ENCODE peak calls at places on chromosomes 6 and 20, in seven cellular contexts. D is CD8-positive, alpha-beta T cell; C is upper lobe of left lung; E is left ventricle myocardium inferior; N is SJSA1; X is tibial artery; P is breast epithelium. I is an unnamed sample. For H3K27me3, the result is how much of the 10 kb centered on the place peaks cover.

GRCh38 chr20:57793421-57793820 is 83.6 kb upstream of the PMEPA1 start:
- DNase-seq in C (peak), E (no peak), X (no peak), P (no peak), N (no peak), D (no peak), I (no peak)

GRCh38 chr20:16003310-16003709 is 569.9 kb downstream of the KIF16B start:
- DNase-seq in N (no peak), P (no peak), E (no peak), X (no peak), C (no peak), D (no peak), I (no peak)

GRCh38 chr6:163346529-163346961 is 68.0 kb upstream of the QKI start:
- DNase-seq in X (no peak), D (no peak), E (no peak), P (no peak), C (no peak), N (no peak), I (peak)

GRCh38 chr6:45376310-45377040 is 1.3 kb downstream of the SUPT3H start:
- DNase-seq in D (no peak), X (no peak), C (no peak), N (peak), P (no peak), E (no peak), I (no peak)

GRCh38 chr6:63066053-63066704 is 145.1 kb upstream of the FKBP1C start:
- DNase-seq in N (no peak), P (no peak), C (no peak), X (no peak), D (no peak), E (no peak), I (no peak)

GRCh38 chr20:53917145-53918009 is 153.0 kb downstream of the BCAS1 start:
- DNase-seq in X (peak), C (peak), E (peak), P (peak), D (no peak), N (no peak), I (no peak)

GRCh38 chr20:32368930-32369329 is 10.8 kb downstream of the ASXL1 start:
- DNase-seq in P (no peak), X (no peak), D (no peak), C (no peak), E (no peak), N (peak), I (no peak)

GRCh38 chr6:34964564-34964963 is 75.5 kb downstream of the ANKS1A start:
- DNase-seq in C (no peak), X (no peak), N (no peak), E (no peak), D (no peak), P (no peak), I (no peak)

GRCh38 chr20:36349384-36350170 is 43.4 kb downstream of the DLGAP4 start:
- DNase-seq in C (no peak), D (no peak), E (no peak), N (no peak), P (no peak), X (no peak), I (no peak)

GRCh38 chr20:9079038-9079731 is 10.3 kb downstream of the PLCB4 start:
- DNase-seq in N (no peak), E (no peak), C (no peak), D (no peak), P (no peak), X (no peak), I (no peak)

GRCh38 chr6:110158479-110158878 is 21.0 kb downstream of the WASF1 start:
- DNase-seq in C (no peak), D (no peak), N (no peak), X (no peak), P (no peak), E (no peak), I (no peak)

GRCh38 chr6:39765508-39766065 is 26.6 kb upstream of the DAAM2 start:
- DNase-seq in E (no peak), X (no peak), D (no peak), P (peak), N (no peak), C (no peak), I (no peak)

GRCh38 chr6:18317850-18318249 is 53.5 kb upstream of the DEK start:
- DNase-seq in P (no peak), D (no peak), E (no peak), C (no peak), N (no peak), X (no peak), I (no peak)

GRCh38 chr20:14193885-14194284 is 143.5 kb downstream of the FLRT3 start:
- DNase-seq in D (no peak), X (no peak), E (no peak), N (no peak), P (no peak), C (no peak), I (no peak)

GRCh38 chr6:32854376-32855178 is 585 bp downstream of the PSMB9 start:
- DNase-seq in P (no peak), E (peak), N (no peak), X (peak), C (peak), D (peak), I (no peak)

GRCh38 chr6:31791324-31792089 is 4.0 kb downstream of the VARS1 start:
- DNase-seq in N (peak), C (no peak), E (no peak), D (peak), P (no peak), X (no peak), I (no peak)

GRCh38 chr20:45301824-45302251 is 4.8 kb upstream of the RBPJL start:
- DNase-seq in E (no peak), C (no peak), D (no peak), X (no peak), N (no peak), P (no peak), I (no peak)

GRCh38 chr6:82040405-82041221 is 206.9 kb downstream of the IBTK start:
- DNase-seq in C (no peak), N (peak), D (no peak), X (no peak), P (no peak), E (no peak), I (peak)

GRCh38 chr6:30344191-30344867 is 627 bp upstream of the RPP21 start:
- DNase-seq in D (no peak), C (no peak), E (no peak), X (no peak), N (no peak), P (no peak), I (no peak)

GRCh38 chr20:17799575-17799974 is 99.8 kb downstream of the BANF2 start:
- DNase-seq in D (no peak), E (no peak), P (no peak), X (no peak), C (no peak), N (no peak), I (no peak)

GRCh38 chr20:62590301-62591121 is 51.8 kb upstream of the SLCO4A1 start:
- DNase-seq in C (no peak), D (no peak), N (no peak), X (no peak), E (no peak), P (no peak), I (no peak)

GRCh38 chr6:29005183-29005885 is at the start of gene ZNF311:
- DNase-seq in X (peak), N (no peak), P (no peak), D (no peak), C (peak), E (peak), I (peak)

GRCh38 chr20:35135867-35136586 is 11.1 kb downstream of the EDEM2 start:
- DNase-seq in X (peak), P (peak), D (no peak), C (peak), N (no peak), E (peak), I (no peak)

GRCh38 chr20:504632-505075 is 38.9 kb downstream of the CSNK2A1 start:
- DNase-seq in C (no peak), E (no peak), P (no peak), N (no peak), X (no peak), D (no peak), I (no peak)

GRCh38 chr6:89411019-89411268 is 1.1 kb downstream of the RRAGD start:
- DNase-seq in N (no peak), E (no peak), P (no peak), X (peak), D (no peak), C (peak), I (no peak)

GRCh38 chr6:45741437-45742166 is 274.1 kb downstream of the CLIC5 start:
- DNase-seq in C (no peak), P (peak), N (peak), D (no peak), E (no peak), X (no peak), I (no peak)

GRCh38 chr20:24432057-24432456 is 37.4 kb upstream of the SYNDIG1 start:
- DNase-seq in P (no peak), D (no peak), C (no peak), X (no peak), E (no peak), N (no peak), I (no peak)

GRCh38 chr20:20083796-20084195 is 31.5 kb downstream of the CFAP61 start:
- DNase-seq in X (no peak), P (no peak), E (no peak), N (peak), C (no peak), D (no peak), I (no peak)

GRCh38 chr6:6654599-6655575 is 66.4 kb downstream of the LY86 start:
- DNase-seq in P (no peak), N (no peak), X (no peak), C (peak), E (peak), D (no peak), I (no peak)

DNA sequence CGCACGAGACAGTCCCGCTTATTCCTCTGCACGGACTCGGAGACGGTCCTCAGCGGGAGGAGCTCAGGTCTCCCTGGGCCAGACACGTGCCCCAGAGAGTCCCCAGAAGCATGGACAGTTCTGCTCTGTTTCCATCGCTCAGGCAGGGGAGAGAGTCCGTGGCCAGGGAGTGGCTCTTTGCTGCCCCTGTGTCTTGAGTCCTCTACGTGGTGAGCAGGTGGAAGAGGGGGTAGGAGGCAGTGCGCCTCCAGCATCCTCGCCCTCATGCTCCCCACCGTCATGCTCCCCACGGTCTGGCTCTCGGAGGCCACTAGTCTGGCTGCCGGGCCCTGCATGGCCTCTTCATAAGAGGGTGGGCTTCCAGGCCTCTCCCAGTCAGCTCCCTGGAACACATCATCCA is 8.9 kb downstream of the TAGAP start:
- DNase-seq in N (no peak), P (no peak), D (no peak), X (no peak), E (no peak), C (no peak), I (no peak)
- H3K27me3 ChIP-seq in N (under half), P (under half), D (under half), X (under half), E (under half), C (under half), I (under half)

DNA sequence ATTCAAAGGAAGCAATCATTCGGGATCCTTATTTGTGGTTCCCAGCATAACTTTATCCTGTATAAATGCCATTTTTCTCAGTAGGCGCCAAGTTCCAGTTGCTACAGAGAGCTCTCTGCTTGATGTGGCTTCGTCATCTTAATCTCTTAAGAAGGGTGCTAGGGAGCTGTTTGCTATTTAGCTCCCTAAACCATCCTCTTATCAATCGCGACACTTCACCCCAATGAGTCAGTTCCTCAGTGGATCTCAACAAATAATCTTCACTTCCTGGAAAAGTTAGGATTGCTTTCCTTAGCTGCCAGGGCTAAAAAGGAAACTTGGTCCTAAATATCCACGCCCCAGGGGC is 1.3 kb upstream of the NKAIN2 start:
- DNase-seq in N (no peak), X (no peak), E (no peak), C (no peak), D (no peak), P (no peak), I (no peak)
- H3K27me3 ChIP-seq in N (under half), X (under half), E (half or more), C (under half), D (under half), P (under half), I (under half)

DNA sequence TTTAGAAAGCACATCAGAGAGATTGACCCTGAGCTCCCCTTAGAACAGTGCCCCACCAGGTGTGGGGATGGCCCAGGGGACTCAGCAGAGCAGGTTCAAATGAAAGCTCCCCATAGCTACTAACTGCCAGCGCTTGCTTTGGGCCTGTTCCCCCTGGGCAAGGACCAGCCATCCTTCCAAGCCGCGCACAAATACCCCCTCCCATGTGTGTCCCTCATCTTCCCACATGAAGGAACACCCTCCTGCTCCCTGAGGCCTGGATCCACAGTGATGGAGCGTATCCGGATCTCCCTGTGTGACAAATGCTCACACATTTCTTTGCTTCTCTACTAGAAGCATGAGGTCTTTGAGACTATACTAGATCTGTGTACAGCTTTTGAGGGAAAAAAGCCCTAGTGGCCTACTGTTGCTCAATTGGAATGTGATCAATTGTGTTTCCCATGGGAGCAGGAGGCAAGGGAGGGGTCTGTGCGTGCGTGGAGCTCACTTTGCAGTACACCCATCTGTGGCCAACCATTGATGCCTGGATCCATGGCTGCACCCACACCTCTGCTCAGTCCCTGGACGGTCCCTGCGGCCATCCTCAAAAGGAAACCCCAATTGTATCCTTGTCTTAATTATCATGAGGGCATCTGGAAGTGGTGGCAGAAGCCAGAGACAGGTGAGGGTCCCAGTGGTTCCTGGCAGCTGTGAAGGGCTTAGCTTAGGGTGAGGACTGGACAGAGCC is 1.4 kb upstream of the RAET1G start:
- DNase-seq in D (no peak), E (no peak), C (no peak), X (peak), P (no peak), N (no peak), I (no peak)
- H3K27me3 ChIP-seq in D (under half), E (under half), C (under half), X (under half), P (under half), N (under half), I (under half)

GRCh38 chr6:118504611-118505010 is 43.5 kb upstream of the PLN start:
- DNase-seq in D (no peak), N (no peak), C (no peak), E (no peak), P (no peak), X (no peak), I (no peak)
- H3K27me3 ChIP-seq in D (under half), N (under half), C (under half), E (under half), P (under half), X (under half), I (under half)

GRCh38 chr6:50707191-50707590 is 6.1 kb upstream of the TFAP2D start:
- DNase-seq in N (no peak), X (no peak), D (no peak), P (no peak), C (no peak), E (no peak), I (no peak)

GRCh38 chr6:50707652-50708325 is 5.5 kb upstream of the TFAP2D start:
- DNase-seq in N (no peak), C (no peak), E (no peak), D (no peak), P (no peak), X (peak), I (no peak)

GRCh38 chr6:50711686-50712085 is 1.6 kb upstream of the TFAP2D start:
- DNase-seq in P (no peak), E (no peak), C (no peak), D (no peak), X (no peak), N (no peak), I (no peak)

GRCh38 chr6:50708664-50709365 is 4.5 kb upstream of the TFAP2D start:
- DNase-seq in C (no peak), X (no peak), P (no peak), D (no peak), E (no peak), N (no peak), I (no peak)

GRCh38 chr6:50709366-50709734 is 4.0 kb upstream of the TFAP2D start:
- DNase-seq in N (no peak), P (no peak), C (no peak), D (no peak), X (no peak), E (no peak), I (no peak)
- H3K27me3 ChIP-seq in N (half or more), P (half or more), C (under half), D (under half), X (half or more), E (half or more), I (half or more)

I was measured in dorsolateral prefrontal cortex.